ENCODE peak calls at places on chromosomes 1 and 21, in eight cellular contexts. Q is mucosa of descending colon, A is keratinocyte, B is Caco-2, M is BJ, Y is GM23338, D is esophagus squamous epithelium, J is cardiac muscle cell. F is an unnamed sample.

GRCh38 chr1:93704063-93704462 is 22.4 kb upstream of the BCAR3 start:
- DNase-seq in Q (no peak), A (no peak), B (no peak), M (no peak), Y (no peak), D (no peak), J (no peak), F (peak)

GRCh38 chr1:54928327-54928726 is 41.3 kb upstream of the DHCR24 start:
- DNase-seq in Q (no peak), A (no peak), B (no peak), M (no peak), Y (no peak), D (no peak), J (no peak), F (no peak)

GRCh38 chr1:85134583-85135455 is 66.0 kb downstream of the SYDE2 start:
- DNase-seq in Q (no peak), A (no peak), B (peak), M (peak), Y (no peak), D (no peak), J (peak), F (peak)

GRCh38 chr21:26447932-26448331 is 125.2 kb downstream of the CYYR1 start:
- DNase-seq in Q (no peak), A (no peak), B (no peak), M (no peak), Y (peak), D (no peak), J (no peak), F (no peak)

GRCh38 chr1:159821171-159821867 is 5.4 kb upstream of the SLAMF8 start:
- DNase-seq in Q (no peak), A (no peak), B (no peak), M (no peak), Y (peak), D (no peak), J (no peak), F (no peak)

GRCh38 chr1:218346391-218347204 is 1.5 kb downstream of the TGFB2 start:
- DNase-seq in Q (no peak), A (no peak), B (no peak), M (no peak), Y (peak), D (no peak), J (peak), F (no peak)

GRCh38 chr1:178692564-178693327 is 32.3 kb upstream of the RALGPS2 start:
- DNase-seq in Q (no peak), A (no peak), B (no peak), M (no peak), Y (no peak), D (no peak), J (no peak), F (no peak)

GRCh38 chr1:111157425-111157824 is 17.4 kb downstream of the CEPT1 start:
- DNase-seq in Q (no peak), A (no peak), B (no peak), M (no peak), Y (no peak), D (no peak), J (no peak), F (no peak)

GRCh38 chr1:197692965-197693364 is 82.3 kb downstream of the DENND1B start:
- DNase-seq in Q (no peak), A (no peak), B (no peak), M (no peak), Y (no peak), D (no peak), J (peak), F (no peak)

GRCh38 chr1:115233598-115233997 is 104.5 kb downstream of the NGF start:
- DNase-seq in Q (no peak), A (no peak), B (no peak), M (no peak), Y (no peak), D (no peak), J (no peak), F (no peak)

GRCh38 chr1:201890223-201890622 is 1.5 kb downstream of the SHISA4 start:
- DNase-seq in Q (no peak), A (no peak), B (no peak), M (no peak), Y (no peak), D (no peak), J (no peak), F (no peak)

GRCh38 chr1:79110749-79111148 is 104.2 kb upstream of the ADGRL4 start:
- DNase-seq in Q (no peak), A (no peak), B (no peak), M (no peak), Y (no peak), D (no peak), J (no peak), F (no peak)

GRCh38 chr1:218986816-218987215 is 186.9 kb upstream of the LYPLAL1 start:
- DNase-seq in Q (no peak), A (no peak), B (no peak), M (no peak), Y (no peak), D (no peak), J (no peak), F (no peak)

GRCh38 chr1:27773732-27774445 is 870 bp downstream of the STX12 start:
- DNase-seq in Q (no peak), A (no peak), B (no peak), M (no peak), Y (no peak), D (no peak), J (peak), F (no peak)

GRCh38 chr1:15243275-15244043 is 3.6 kb upstream of the FHAD1 start:
- DNase-seq in Q (no peak), A (no peak), B (no peak), M (no peak), Y (no peak), D (no peak), J (no peak), F (no peak)

GRCh38 chr1:46223472-46223943 is 20.4 kb downstream of the LURAP1 start:
- DNase-seq in Q (no peak), A (peak), B (peak), M (peak), Y (peak), D (no peak), J (peak), F (peak)

GRCh38 chr1:218377143-218377660 is 32.1 kb downstream of the TGFB2 start:
- DNase-seq in Q (no peak), A (peak), B (no peak), M (peak), Y (no peak), D (no peak), J (peak), F (no peak)

GRCh38 chr21:18249542-18250152 is 5.0 kb downstream of the CHODL start:
- DNase-seq in Q (no peak), A (no peak), B (no peak), M (no peak), Y (peak), D (no peak), J (no peak), F (no peak)

GRCh38 chr1:230643887-230644286 is 1.6 kb downstream of the COG2 start:
- DNase-seq in Q (no peak), A (no peak), B (no peak), M (no peak), Y (no peak), D (no peak), J (peak), F (peak)

GRCh38 chr1:200206340-200206739 is 178.8 kb downstream of the NR5A2 start:
- DNase-seq in Q (no peak), A (peak), B (no peak), M (no peak), Y (no peak), D (no peak), J (peak), F (no peak)

DNA sequence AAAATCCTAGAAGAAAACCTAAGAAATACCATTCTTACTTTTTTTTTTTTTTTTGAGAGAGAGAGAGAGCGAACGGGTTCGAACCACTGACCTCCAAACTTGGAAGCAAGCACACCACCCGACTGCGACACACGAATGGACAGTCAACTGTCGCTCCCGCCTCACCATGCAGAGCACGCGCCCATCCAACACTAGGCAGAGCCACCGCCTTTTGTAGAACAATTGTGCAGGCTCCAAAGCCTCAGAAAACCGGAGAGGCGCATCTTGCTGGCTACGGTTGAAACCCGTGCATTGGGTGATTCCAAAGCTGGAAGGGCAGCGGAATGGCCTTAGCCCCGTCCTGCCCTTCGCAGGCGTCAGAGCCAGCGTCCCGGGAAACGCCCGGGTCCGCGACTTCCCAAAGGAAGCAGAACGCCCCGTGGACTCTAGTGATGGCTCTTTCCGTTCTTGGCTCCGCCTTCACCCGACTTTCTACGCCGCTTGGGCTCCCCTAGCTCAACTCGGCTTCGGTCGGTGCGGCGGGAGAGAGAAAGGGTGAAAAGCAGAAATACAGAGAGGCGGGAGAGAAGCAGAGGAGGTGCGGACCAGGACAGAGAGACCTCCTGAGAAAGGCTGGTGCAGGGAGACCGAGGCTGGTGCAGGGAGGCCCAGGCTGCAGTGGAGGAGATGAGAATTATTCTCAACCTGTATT is 99.8 kb downstream of the PRKAB2 start:
- DNase-seq in Q (no peak), A (no peak), B (no peak), M (no peak), Y (peak), D (no peak), J (peak), F (no peak)
- H3K4me3 ChIP-seq in Q (no peak), A (peak), B (no peak), M (no peak), Y (peak), D (peak), J (peak), F (no peak)

GRCh38 chr1:182960046-182960445 is 7.1 kb upstream of the SHCBP1L start:
- DNase-seq in Q (no peak), A (no peak), B (no peak), M (no peak), Y (no peak), D (no peak), J (no peak), F (no peak)

GRCh38 chr1:182957902-182958395 is 5.0 kb upstream of the SHCBP1L start:
- DNase-seq in Q (no peak), A (no peak), B (no peak), M (no peak), Y (peak), D (no peak), J (no peak), F (no peak)

GRCh38 chr1:182965861-182966260 is 12.9 kb upstream of the SHCBP1L start:
- DNase-seq in Q (no peak), A (no peak), B (no peak), M (no peak), Y (no peak), D (no peak), J (no peak), F (no peak)

GRCh38 chr1:182965096-182965495 is 12.1 kb upstream of the SHCBP1L start:
- DNase-seq in Q (no peak), A (no peak), B (no peak), M (no peak), Y (no peak), D (no peak), J (no peak), F (no peak)

GRCh38 chr1:182962554-182963115 is 9.7 kb upstream of the SHCBP1L start:
- DNase-seq in Q (peak), A (peak), B (peak), M (peak), Y (peak), D (peak), J (peak), F (peak)
- H3K4me3 ChIP-seq in Q (no peak), A (no peak), B (peak), M (peak), Y (no peak), D (peak), J (no peak), F (no peak)

GRCh38 chr1:223008808-223009207 is 134.2 kb downstream of the TLR5 start:
- DNase-seq in Q (no peak), A (no peak), B (no peak), M (no peak), Y (no peak), D (no peak), J (no peak), F (no peak)

GRCh38 chr1:223009421-223009820 is 133.6 kb downstream of the TLR5 start:
- DNase-seq in Q (no peak), A (no peak), B (no peak), M (no peak), Y (no peak), D (no peak), J (no peak), F (no peak)

GRCh38 chr1:223006794-223007193 is 136.3 kb downstream of the TLR5 start:
- DNase-seq in Q (no peak), A (no peak), B (no peak), M (no peak), Y (no peak), D (no peak), J (no peak), F (no peak)

GRCh38 chr1:223007935-223008334 is 135.1 kb downstream of the TLR5 start:
- DNase-seq in Q (no peak), A (no peak), B (no peak), M (no peak), Y (peak), D (no peak), J (no peak), F (no peak)

DNA sequence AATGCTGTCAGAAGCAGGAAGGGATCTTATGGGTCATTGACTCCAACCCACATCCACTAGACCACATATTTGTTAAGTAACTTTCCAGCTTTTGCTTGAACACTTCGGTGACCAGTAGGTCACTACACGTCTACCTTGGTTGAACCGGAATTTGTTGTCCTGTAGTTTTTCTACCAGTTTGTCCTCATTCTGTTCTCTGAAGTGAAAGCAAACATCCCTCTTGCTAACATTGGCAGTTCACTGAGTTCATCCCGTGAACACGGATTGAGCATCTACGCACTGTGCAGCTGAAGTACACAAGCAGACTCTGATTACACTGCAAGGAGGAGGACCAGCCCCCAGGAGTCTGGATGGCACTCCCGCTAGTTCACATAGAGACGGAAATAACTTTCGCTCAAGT is 135.8 kb downstream of the TLR5 start:
- DNase-seq in Q (no peak), A (no peak), B (no peak), M (no peak), Y (no peak), D (no peak), J (no peak), F (no peak)
- H3K4me3 ChIP-seq in Q (no peak), A (no peak), B (no peak), M (no peak), Y (no peak), D (no peak), J (no peak), F (no peak)

GRCh38 chr1:44808063-44808937 is at the start of gene BTBD19:
- DNase-seq in Q (peak), A (no peak), B (no peak), M (no peak), Y (peak), D (no peak), J (peak), F (peak)
- H3K4me3 ChIP-seq in Q (no peak), A (no peak), B (no peak), M (peak), Y (peak), D (peak), J (no peak), F (no peak)

GRCh38 chr1:156086256-156086662 is 4.0 kb upstream of the MEX3A start:
- DNase-seq in Q (no peak), A (no peak), B (peak), M (no peak), Y (no peak), D (no peak), J (peak), F (no peak)

GRCh38 chr1:156082111-156083091 is at the start of gene MEX3A:
- DNase-seq in Q (peak), A (no peak), B (peak), M (no peak), Y (peak), D (no peak), J (peak), F (peak)

GRCh38 chr1:156081174-156082110 is 823 bp downstream of the MEX3A start:
- DNase-seq in Q (no peak), A (no peak), B (no peak), M (no peak), Y (peak), D (no peak), J (peak), F (no peak)

GRCh38 chr1:156080598-156081173 is 1.6 kb downstream of the MEX3A start:
- DNase-seq in Q (no peak), A (no peak), B (no peak), M (no peak), Y (no peak), D (no peak), J (no peak), F (no peak)

GRCh38 chr1:156083800-156084790 is 1.8 kb upstream of the MEX3A start:
- DNase-seq in Q (no peak), A (no peak), B (no peak), M (no peak), Y (no peak), D (no peak), J (no peak), F (no peak)
- H3K4me3 ChIP-seq in Q (no peak), A (no peak), B (peak), M (no peak), Y (peak), D (peak), J (peak), F (no peak)

GRCh38 chr1:107963009-107963408 is 2.0 kb downstream of the VAV3 start:
- DNase-seq in Q (no peak), A (no peak), B (no peak), M (no peak), Y (no peak), D (no peak), J (no peak), F (no peak)
- H3K4me3 ChIP-seq in Q (no peak), A (no peak), B (no peak), M (no peak), Y (peak), D (peak), J (no peak), F (no peak)

DNA sequence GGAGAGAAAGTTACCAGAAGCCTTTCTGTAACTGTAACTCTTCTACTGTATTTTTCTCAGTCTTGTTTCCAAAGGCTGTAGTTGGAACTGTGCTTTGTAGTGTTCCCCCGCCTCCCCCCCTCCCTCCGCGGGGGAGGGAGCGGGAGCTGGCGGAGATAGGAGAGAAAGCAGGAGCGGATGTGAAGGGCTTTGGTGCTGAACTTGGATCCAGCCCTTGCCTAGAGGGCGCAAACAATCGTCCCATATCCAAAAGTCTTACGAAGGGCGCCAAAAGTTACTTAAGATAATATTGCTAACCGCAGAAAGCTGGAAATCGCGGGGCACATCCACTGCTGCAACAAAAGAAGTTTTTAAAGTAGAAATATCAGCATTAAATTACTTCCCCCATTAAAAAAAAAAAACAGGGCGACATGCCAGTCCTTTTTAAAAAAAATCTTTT is 2.4 kb upstream of the NFIA start:
- DNase-seq in Q (peak), A (no peak), B (peak), M (peak), Y (peak), D (no peak), J (peak), F (peak)
- H3K4me3 ChIP-seq in Q (no peak), A (no peak), B (no peak), M (no peak), Y (peak), D (peak), J (peak), F (peak)

F was measured in transverse colon.